ENCODE peak calls at places on chromosomes 2 and 18, in seven cellular contexts. One of them, this sample, is unnamed.
A peak's percentile ranks its signal among the peaks of the same experiment; 100 is the strongest.

GRCh38 chr2:23505218-23505983 is 120.4 kb downstream of the KLHL29 start:
- DNase-seq in posterior vena cava: no peak
- DNase-seq in tibial artery: no peak
- DNase-seq in activated CD8-positive, alpha-beta memory T cell treated with anti-CD3 and anti-CD28 coated beads, Interleukin-2, amount 50 U/mL, for 48 hours: no peak
- DNase-seq in nephron progenitor cell: no peak
- DNase-seq in PC-9: no peak
- DNase-seq in A673: no peak
- DNase-seq in this sample: no peak

GRCh38 chr18:49725809-49726514 is 87.4 kb downstream of the ACAA2 start:
- DNase-seq in A673: peak; percentile 95
- DNase-seq in tibial artery: peak; percentile 70
- DNase-seq in posterior vena cava: peak; percentile 94
- DNase-seq in activated CD8-positive, alpha-beta memory T cell treated with anti-CD3 and anti-CD28 coated beads, Interleukin-2, amount 50 U/mL, for 48 hours: no peak
- DNase-seq in PC-9: peak; percentile 61
- DNase-seq in nephron progenitor cell: peak; percentile 44
- DNase-seq in this sample: no peak

GRCh38 chr2:17857016-17857415 is 21.5 kb upstream of the KCNS3 start:
- DNase-seq in activated CD8-positive, alpha-beta memory T cell treated with anti-CD3 and anti-CD28 coated beads, Interleukin-2, amount 50 U/mL, for 48 hours: no peak
- DNase-seq in A673: peak; percentile 72
- DNase-seq in nephron progenitor cell: no peak
- DNase-seq in posterior vena cava: no peak
- DNase-seq in tibial artery: no peak
- DNase-seq in PC-9: no peak
- DNase-seq in this sample: no peak

GRCh38 chr2:120735750-120736170 is at the start of gene GLI2:
- DNase-seq in PC-9: peak; percentile 85
- DNase-seq in A673: peak; percentile 94
- DNase-seq in nephron progenitor cell: peak; percentile 86
- DNase-seq in posterior vena cava: peak; percentile 91
- DNase-seq in activated CD8-positive, alpha-beta memory T cell treated with anti-CD3 and anti-CD28 coated beads, Interleukin-2, amount 50 U/mL, for 48 hours: peak; percentile 75
- DNase-seq in tibial artery: peak; percentile 90
- DNase-seq in this sample: no peak

GRCh38 chr2:113876503-113877387 is 13.1 kb upstream of the ACTR3 start:
- DNase-seq in tibial artery: no peak
- DNase-seq in A673: no peak
- DNase-seq in posterior vena cava: no peak
- DNase-seq in nephron progenitor cell: no peak
- DNase-seq in activated CD8-positive, alpha-beta memory T cell treated with anti-CD3 and anti-CD28 coated beads, Interleukin-2, amount 50 U/mL, for 48 hours: peak; percentile 87
- DNase-seq in PC-9: peak; percentile 94
- DNase-seq in this sample: no peak

GRCh38 chr2:187775651-187776050 is 221.4 kb upstream of the TFPI start:
- DNase-seq in tibial artery: no peak
- DNase-seq in A673: no peak
- DNase-seq in nephron progenitor cell: no peak
- DNase-seq in PC-9: no peak
- DNase-seq in posterior vena cava: no peak
- DNase-seq in activated CD8-positive, alpha-beta memory T cell treated with anti-CD3 and anti-CD28 coated beads, Interleukin-2, amount 50 U/mL, for 48 hours: no peak
- DNase-seq in this sample: no peak

GRCh38 chr18:58026857-58027256 is 17.2 kb upstream of the NEDD4L start:
- DNase-seq in A673: no peak
- DNase-seq in activated CD8-positive, alpha-beta memory T cell treated with anti-CD3 and anti-CD28 coated beads, Interleukin-2, amount 50 U/mL, for 48 hours: no peak
- DNase-seq in PC-9: no peak
- DNase-seq in posterior vena cava: no peak
- DNase-seq in tibial artery: no peak
- DNase-seq in nephron progenitor cell: no peak
- DNase-seq in this sample: no peak

GRCh38 chr2:47002480-47003381 is 87.1 kb upstream of the MCFD2 start:
- DNase-seq in PC-9: peak; percentile 53
- DNase-seq in activated CD8-positive, alpha-beta memory T cell treated with anti-CD3 and anti-CD28 coated beads, Interleukin-2, amount 50 U/mL, for 48 hours: no peak
- DNase-seq in posterior vena cava: no peak
- DNase-seq in nephron progenitor cell: peak; percentile 50
- DNase-seq in tibial artery: no peak
- DNase-seq in A673: peak; percentile 43
- DNase-seq in this sample: no peak

GRCh38 chr2:167944825-167945659 is 302.4 kb downstream of the STK39 start:
- DNase-seq in activated CD8-positive, alpha-beta memory T cell treated with anti-CD3 and anti-CD28 coated beads, Interleukin-2, amount 50 U/mL, for 48 hours: no peak
- DNase-seq in posterior vena cava: no peak
- DNase-seq in A673: no peak
- DNase-seq in tibial artery: no peak
- DNase-seq in nephron progenitor cell: no peak
- DNase-seq in PC-9: no peak
- DNase-seq in this sample: no peak

GRCh38 chr18:51149605-51150429 is 47.7 kb downstream of the MEX3C start:
- DNase-seq in A673: no peak
- DNase-seq in posterior vena cava: no peak
- DNase-seq in tibial artery: no peak
- DNase-seq in PC-9: no peak
- DNase-seq in activated CD8-positive, alpha-beta memory T cell treated with anti-CD3 and anti-CD28 coated beads, Interleukin-2, amount 50 U/mL, for 48 hours: no peak
- DNase-seq in nephron progenitor cell: no peak
- DNase-seq in this sample: no peak

GRCh38 chr2:235804676-235805075 is 310.8 kb downstream of the AGAP1 start:
- DNase-seq in nephron progenitor cell: no peak
- DNase-seq in tibial artery: no peak
- DNase-seq in PC-9: no peak
- DNase-seq in activated CD8-positive, alpha-beta memory T cell treated with anti-CD3 and anti-CD28 coated beads, Interleukin-2, amount 50 U/mL, for 48 hours: no peak
- DNase-seq in A673: no peak
- DNase-seq in posterior vena cava: no peak
- DNase-seq in this sample: no peak

GRCh38 chr2:183123117-183123958 is 905 bp upstream of the NUP35 start:
- DNase-seq in posterior vena cava: no peak
- DNase-seq in PC-9: no peak
- DNase-seq in tibial artery: no peak
- DNase-seq in nephron progenitor cell: no peak
- DNase-seq in activated CD8-positive, alpha-beta memory T cell treated with anti-CD3 and anti-CD28 coated beads, Interleukin-2, amount 50 U/mL, for 48 hours: no peak
- DNase-seq in A673: peak; percentile 19
- DNase-seq in this sample: no peak

GRCh38 chr2:214076527-214076926 is 334.3 kb upstream of the VWC2L start:
- DNase-seq in nephron progenitor cell: no peak
- DNase-seq in A673: no peak
- DNase-seq in posterior vena cava: no peak
- DNase-seq in PC-9: no peak
- DNase-seq in tibial artery: no peak
- DNase-seq in activated CD8-positive, alpha-beta memory T cell treated with anti-CD3 and anti-CD28 coated beads, Interleukin-2, amount 50 U/mL, for 48 hours: no peak
- DNase-seq in this sample: no peak

GRCh38 chr2:147863835-147864234 is 19.0 kb downstream of the ACVR2A start:
- DNase-seq in A673: no peak
- DNase-seq in posterior vena cava: no peak
- DNase-seq in PC-9: no peak
- DNase-seq in activated CD8-positive, alpha-beta memory T cell treated with anti-CD3 and anti-CD28 coated beads, Interleukin-2, amount 50 U/mL, for 48 hours: no peak
- DNase-seq in nephron progenitor cell: no peak
- DNase-seq in tibial artery: no peak
- DNase-seq in this sample: no peak

GRCh38 chr18:45441110-45441842 is 174.0 kb upstream of the SLC14A2 start:
- DNase-seq in nephron progenitor cell: no peak
- DNase-seq in PC-9: no peak
- DNase-seq in A673: peak; percentile 6
- DNase-seq in tibial artery: no peak
- DNase-seq in activated CD8-positive, alpha-beta memory T cell treated with anti-CD3 and anti-CD28 coated beads, Interleukin-2, amount 50 U/mL, for 48 hours: no peak
- DNase-seq in posterior vena cava: no peak
- DNase-seq in this sample: no peak

GRCh38 chr2:34012728-34013302 is 413.7 kb upstream of the FAM98A start:
- DNase-seq in A673: peak; percentile 85
- DNase-seq in PC-9: peak; percentile 23
- DNase-seq in activated CD8-positive, alpha-beta memory T cell treated with anti-CD3 and anti-CD28 coated beads, Interleukin-2, amount 50 U/mL, for 48 hours: peak; percentile 54
- DNase-seq in posterior vena cava: peak; percentile 65
- DNase-seq in tibial artery: no peak
- DNase-seq in nephron progenitor cell: peak; percentile 77
- DNase-seq in this sample: peak; percentile 76

GRCh38 chr2:54224997-54225396 is 31.0 kb downstream of the TSPYL6 start:
- DNase-seq in posterior vena cava: no peak
- DNase-seq in activated CD8-positive, alpha-beta memory T cell treated with anti-CD3 and anti-CD28 coated beads, Interleukin-2, amount 50 U/mL, for 48 hours: no peak
- DNase-seq in nephron progenitor cell: no peak
- DNase-seq in A673: no peak
- DNase-seq in PC-9: no peak
- DNase-seq in tibial artery: no peak
- DNase-seq in this sample: no peak

GRCh38 chr18:59954746-59955145 is 55.0 kb downstream of the PMAIP1 start:
- DNase-seq in A673: no peak
- DNase-seq in PC-9: no peak
- DNase-seq in nephron progenitor cell: no peak
- DNase-seq in posterior vena cava: no peak
- DNase-seq in activated CD8-positive, alpha-beta memory T cell treated with anti-CD3 and anti-CD28 coated beads, Interleukin-2, amount 50 U/mL, for 48 hours: no peak
- DNase-seq in tibial artery: no peak
- DNase-seq in this sample: no peak

This sample was measured in SK-N-MC.